ENCODE peak calls at places on chromosomes 16 and 17, in four cellular contexts. E, Z, O and U are unnamed samples.

GRCh38 chr16:84174396-84174795 is 12.5 kb downstream of the TAF1C start:
- DNase-seq in E (no peak), Z (no peak), O (no peak), U (no peak)

GRCh38 chr16:66695474-66695934 is 1.0 kb downstream of the CMTM4 start:
- DNase-seq in E (no peak), Z (no peak), O (no peak), U (no peak)

GRCh38 chr16:79498928-79499327 is 101.6 kb downstream of the MAF start:
- DNase-seq in E (no peak), Z (no peak), O (no peak), U (no peak)

GRCh38 chr17:71460943-71461342 is 659.9 kb upstream of the SOX9 start:
- DNase-seq in E (peak), Z (peak), O (peak), U (peak)

GRCh38 chr16:28182183-28182582 is 29.6 kb downstream of the XPO6 start:
- DNase-seq in E (peak), Z (no peak), O (peak), U (peak)

GRCh38 chr17:48244814-48245213 is 137.2 kb downstream of the SNX11 start:
- DNase-seq in E (peak), Z (no peak), O (no peak), U (peak)

GRCh38 chr16:14375132-14375491 is 254.9 kb downstream of the PARN start:
- DNase-seq in E (no peak), Z (no peak), O (no peak), U (peak)

GRCh38 chr16:66872927-66873684 is 7.2 kb upstream of the PDP2 start:
- DNase-seq in E (peak), Z (peak), O (peak), U (peak)

GRCh38 chr16:49795513-49795912 is 60.4 kb downstream of the ZNF423 start:
- DNase-seq in E (no peak), Z (peak), O (no peak), U (no peak)